ENCODE peak calls at places on chromosomes 12 and 14, in nine cellular contexts. One of them, this sample, is unnamed.

GRCh38 chr14:71726639-71727085 is 205.6 kb upstream of the RGS6 start:
- DNase-seq in glutamatergic neuron: no peak
- DNase-seq in ACHN: no peak
- DNase-seq in NCI-H2029: no peak
- DNase-seq in astrocyte of the spinal cord: no peak
- DNase-seq in cardiac fibroblast: no peak
- DNase-seq in fibroblast of the conjunctiva: no peak
- DNase-seq in mucosa of descending colon: no peak
- DNase-seq in amygdala: no peak
- DNase-seq in this sample: no peak

GRCh38 chr14:92568621-92569479 is 55.3 kb downstream of the RIN3 start:
- DNase-seq in glutamatergic neuron: no peak
- DNase-seq in ACHN: no peak
- DNase-seq in NCI-H2029: no peak
- DNase-seq in astrocyte of the spinal cord: no peak
- DNase-seq in cardiac fibroblast: peak
- DNase-seq in fibroblast of the conjunctiva: no peak
- DNase-seq in mucosa of descending colon: no peak
- DNase-seq in amygdala: no peak
- DNase-seq in this sample: no peak

GRCh38 chr12:105850103-105850968 is 288.4 kb downstream of the NUAK1 start:
- DNase-seq in glutamatergic neuron: no peak
- DNase-seq in ACHN: no peak
- DNase-seq in NCI-H2029: peak
- DNase-seq in astrocyte of the spinal cord: no peak
- DNase-seq in cardiac fibroblast: peak
- DNase-seq in fibroblast of the conjunctiva: no peak
- DNase-seq in mucosa of descending colon: no peak
- DNase-seq in amygdala: no peak
- DNase-seq in this sample: no peak

GRCh38 chr12:85658236-85658635 is 178.0 kb downstream of the RASSF9 start:
- DNase-seq in glutamatergic neuron: no peak
- DNase-seq in ACHN: no peak
- DNase-seq in NCI-H2029: no peak
- DNase-seq in astrocyte of the spinal cord: no peak
- DNase-seq in cardiac fibroblast: no peak
- DNase-seq in fibroblast of the conjunctiva: no peak
- DNase-seq in mucosa of descending colon: no peak
- DNase-seq in amygdala: no peak
- DNase-seq in this sample: no peak

GRCh38 chr12:92551853-92552397 is 150.9 kb upstream of the PLEKHG7 start:
- DNase-seq in glutamatergic neuron: no peak
- DNase-seq in ACHN: peak
- DNase-seq in NCI-H2029: no peak
- DNase-seq in astrocyte of the spinal cord: peak
- DNase-seq in cardiac fibroblast: no peak
- DNase-seq in fibroblast of the conjunctiva: no peak
- DNase-seq in mucosa of descending colon: no peak
- DNase-seq in amygdala: no peak
- DNase-seq in this sample: no peak

GRCh38 chr14:51167587-51168219 is 72.3 kb upstream of the TMX1 start:
- DNase-seq in glutamatergic neuron: no peak
- DNase-seq in ACHN: no peak
- DNase-seq in NCI-H2029: no peak
- DNase-seq in astrocyte of the spinal cord: peak
- DNase-seq in cardiac fibroblast: peak
- DNase-seq in fibroblast of the conjunctiva: peak
- DNase-seq in mucosa of descending colon: no peak
- DNase-seq in amygdala: no peak
- DNase-seq in this sample: no peak

GRCh38 chr12:124036117-124037109 is 63.4 kb downstream of the ZNF664 start:
- DNase-seq in glutamatergic neuron: peak
- DNase-seq in ACHN: peak
- DNase-seq in NCI-H2029: no peak
- DNase-seq in astrocyte of the spinal cord: peak
- DNase-seq in cardiac fibroblast: peak
- DNase-seq in fibroblast of the conjunctiva: no peak
- DNase-seq in mucosa of descending colon: no peak
- DNase-seq in amygdala: peak
- DNase-seq in this sample: no peak

GRCh38 chr14:34363733-34364134 is 98.3 kb downstream of the SPTSSA start:
- DNase-seq in glutamatergic neuron: no peak
- DNase-seq in ACHN: no peak
- DNase-seq in NCI-H2029: no peak
- DNase-seq in astrocyte of the spinal cord: no peak
- DNase-seq in cardiac fibroblast: peak
- DNase-seq in fibroblast of the conjunctiva: no peak
- DNase-seq in mucosa of descending colon: no peak
- DNase-seq in amygdala: no peak
- DNase-seq in this sample: no peak

GRCh38 chr12:67268335-67268895 is 743 bp upstream of the CAND1 start:
- DNase-seq in glutamatergic neuron: peak
- DNase-seq in ACHN: peak
- DNase-seq in NCI-H2029: peak
- DNase-seq in astrocyte of the spinal cord: peak
- DNase-seq in cardiac fibroblast: peak
- DNase-seq in fibroblast of the conjunctiva: peak
- DNase-seq in mucosa of descending colon: peak
- DNase-seq in amygdala: peak
- DNase-seq in this sample: peak

GRCh38 chr14:64194404-64194803 is 99.8 kb downstream of the ESR2 start:
- DNase-seq in glutamatergic neuron: no peak
- DNase-seq in ACHN: no peak
- DNase-seq in NCI-H2029: no peak
- DNase-seq in astrocyte of the spinal cord: no peak
- DNase-seq in cardiac fibroblast: no peak
- DNase-seq in fibroblast of the conjunctiva: no peak
- DNase-seq in mucosa of descending colon: no peak
- DNase-seq in amygdala: no peak
- DNase-seq in this sample: no peak

GRCh38 chr12:50241178-50241577 is 42.1 kb downstream of the LIMA1 start:
- DNase-seq in glutamatergic neuron: no peak
- DNase-seq in ACHN: no peak
- DNase-seq in NCI-H2029: peak
- DNase-seq in astrocyte of the spinal cord: peak
- DNase-seq in cardiac fibroblast: no peak
- DNase-seq in fibroblast of the conjunctiva: no peak
- DNase-seq in mucosa of descending colon: no peak
- DNase-seq in amygdala: no peak
- DNase-seq in this sample: no peak

GRCh38 chr12:50621435-50622304 is 116.9 kb downstream of the DIP2B start:
- DNase-seq in glutamatergic neuron: no peak
- DNase-seq in ACHN: no peak
- DNase-seq in NCI-H2029: peak
- DNase-seq in astrocyte of the spinal cord: peak
- DNase-seq in cardiac fibroblast: no peak
- DNase-seq in fibroblast of the conjunctiva: no peak
- DNase-seq in mucosa of descending colon: no peak
- DNase-seq in amygdala: no peak
- DNase-seq in this sample: no peak

GRCh38 chr14:40987481-40987880 is 619.2 kb upstream of the LRFN5 start:
- DNase-seq in glutamatergic neuron: no peak
- DNase-seq in ACHN: no peak
- DNase-seq in NCI-H2029: no peak
- DNase-seq in astrocyte of the spinal cord: no peak
- DNase-seq in cardiac fibroblast: no peak
- DNase-seq in fibroblast of the conjunctiva: no peak
- DNase-seq in mucosa of descending colon: no peak
- DNase-seq in amygdala: no peak
- DNase-seq in this sample: no peak

GRCh38 chr14:105931808-105932483 is 405.6 kb downstream of the TMEM121 start:
- DNase-seq in glutamatergic neuron: no peak
- DNase-seq in ACHN: peak
- DNase-seq in NCI-H2029: no peak
- DNase-seq in astrocyte of the spinal cord: no peak
- DNase-seq in cardiac fibroblast: no peak
- DNase-seq in fibroblast of the conjunctiva: no peak
- DNase-seq in mucosa of descending colon: no peak
- DNase-seq in amygdala: no peak
- DNase-seq in this sample: no peak

GRCh38 chr14:83575301-83575700 is 1954.6 kb upstream of the FLRT2 start:
- DNase-seq in glutamatergic neuron: no peak
- DNase-seq in ACHN: no peak
- DNase-seq in NCI-H2029: no peak
- DNase-seq in astrocyte of the spinal cord: peak
- DNase-seq in cardiac fibroblast: no peak
- DNase-seq in fibroblast of the conjunctiva: no peak
- DNase-seq in mucosa of descending colon: no peak
- DNase-seq in amygdala: no peak
- DNase-seq in this sample: no peak

GRCh38 chr12:66965613-66966012 is 286.7 kb upstream of the GRIP1 start:
- DNase-seq in glutamatergic neuron: no peak
- DNase-seq in ACHN: peak
- DNase-seq in NCI-H2029: no peak
- DNase-seq in astrocyte of the spinal cord: peak
- DNase-seq in cardiac fibroblast: no peak
- DNase-seq in fibroblast of the conjunctiva: no peak
- DNase-seq in mucosa of descending colon: no peak
- DNase-seq in amygdala: no peak
- DNase-seq in this sample: no peak

GRCh38 chr12:109504068-109504467 is 26.6 kb downstream of the UBE3B start:
- DNase-seq in glutamatergic neuron: no peak
- DNase-seq in ACHN: no peak
- DNase-seq in NCI-H2029: no peak
- DNase-seq in astrocyte of the spinal cord: no peak
- DNase-seq in cardiac fibroblast: no peak
- DNase-seq in fibroblast of the conjunctiva: no peak
- DNase-seq in mucosa of descending colon: no peak
- DNase-seq in amygdala: no peak
- DNase-seq in this sample: no peak

GRCh38 chr14:103820908-103821307 is 26.5 kb downstream of the PPP1R13B start:
- DNase-seq in glutamatergic neuron: no peak
- DNase-seq in ACHN: no peak
- DNase-seq in NCI-H2029: no peak
- DNase-seq in astrocyte of the spinal cord: no peak
- DNase-seq in cardiac fibroblast: no peak
- DNase-seq in fibroblast of the conjunctiva: no peak
- DNase-seq in mucosa of descending colon: no peak
- DNase-seq in amygdala: no peak
- DNase-seq in this sample: no peak

GRCh38 chr14:24809147-24809546 is 175.2 kb upstream of the GZMB start:
- DNase-seq in glutamatergic neuron: no peak
- DNase-seq in ACHN: no peak
- DNase-seq in NCI-H2029: no peak
- DNase-seq in astrocyte of the spinal cord: no peak
- DNase-seq in cardiac fibroblast: no peak
- DNase-seq in fibroblast of the conjunctiva: no peak
- DNase-seq in mucosa of descending colon: no peak
- DNase-seq in amygdala: no peak
- DNase-seq in this sample: no peak

GRCh38 chr12:46983393-46983793 is 96.0 kb upstream of the PCED1B start:
- DNase-seq in glutamatergic neuron: no peak
- DNase-seq in ACHN: no peak
- DNase-seq in NCI-H2029: no peak
- DNase-seq in astrocyte of the spinal cord: no peak
- DNase-seq in cardiac fibroblast: no peak
- DNase-seq in fibroblast of the conjunctiva: no peak
- DNase-seq in mucosa of descending colon: no peak
- DNase-seq in amygdala: no peak
- DNase-seq in this sample: no peak

GRCh38 chr12:3560295-3560620 is 69.3 kb downstream of the PRMT8 start:
- DNase-seq in glutamatergic neuron: no peak
- DNase-seq in ACHN: no peak
- DNase-seq in NCI-H2029: no peak
- DNase-seq in astrocyte of the spinal cord: no peak
- DNase-seq in cardiac fibroblast: no peak
- DNase-seq in fibroblast of the conjunctiva: no peak
- DNase-seq in mucosa of descending colon: no peak
- DNase-seq in amygdala: no peak
- DNase-seq in this sample: no peak

GRCh38 chr14:106024983-106025604 is 498.7 kb downstream of the TMEM121 start:
- DNase-seq in glutamatergic neuron: no peak
- DNase-seq in ACHN: no peak
- DNase-seq in NCI-H2029: no peak
- DNase-seq in astrocyte of the spinal cord: no peak
- DNase-seq in cardiac fibroblast: no peak
- DNase-seq in fibroblast of the conjunctiva: no peak
- DNase-seq in mucosa of descending colon: no peak
- DNase-seq in amygdala: no peak
- DNase-seq in this sample: no peak

GRCh38 chr14:52974406-52974805 is 23.6 kb upstream of the FERMT2 start:
- DNase-seq in glutamatergic neuron: no peak
- DNase-seq in ACHN: no peak
- DNase-seq in NCI-H2029: no peak
- DNase-seq in astrocyte of the spinal cord: no peak
- DNase-seq in cardiac fibroblast: no peak
- DNase-seq in fibroblast of the conjunctiva: no peak
- DNase-seq in mucosa of descending colon: no peak
- DNase-seq in amygdala: no peak
- DNase-seq in this sample: no peak

GRCh38 chr14:102325791-102326345 is 6.3 kb downstream of the ZNF839 start:
- DNase-seq in glutamatergic neuron: peak
- DNase-seq in ACHN: no peak
- DNase-seq in NCI-H2029: no peak
- DNase-seq in astrocyte of the spinal cord: peak
- DNase-seq in cardiac fibroblast: no peak
- DNase-seq in fibroblast of the conjunctiva: no peak
- DNase-seq in mucosa of descending colon: no peak
- DNase-seq in amygdala: no peak
- DNase-seq in this sample: no peak

GRCh38 chr14:21300892-21301291 is 21.0 kb downstream of the RPGRIP1 start:
- DNase-seq in glutamatergic neuron: peak
- DNase-seq in ACHN: peak
- DNase-seq in NCI-H2029: no peak
- DNase-seq in astrocyte of the spinal cord: no peak
- DNase-seq in cardiac fibroblast: no peak
- DNase-seq in fibroblast of the conjunctiva: no peak
- DNase-seq in mucosa of descending colon: peak
- DNase-seq in amygdala: peak
- DNase-seq in this sample: no peak

GRCh38 chr12:113049976-113050742 is 6.4 kb upstream of the DTX1 start:
- DNase-seq in glutamatergic neuron: no peak
- DNase-seq in ACHN: peak
- DNase-seq in NCI-H2029: no peak
- DNase-seq in astrocyte of the spinal cord: no peak
- DNase-seq in cardiac fibroblast: peak
- DNase-seq in fibroblast of the conjunctiva: no peak
- DNase-seq in mucosa of descending colon: no peak
- DNase-seq in amygdala: no peak
- DNase-seq in this sample: no peak

GRCh38 chr14:77950371-77950770 is 150.5 kb downstream of the ADCK1 start:
- DNase-seq in glutamatergic neuron: no peak
- DNase-seq in ACHN: no peak
- DNase-seq in NCI-H2029: no peak
- DNase-seq in astrocyte of the spinal cord: peak
- DNase-seq in cardiac fibroblast: no peak
- DNase-seq in fibroblast of the conjunctiva: no peak
- DNase-seq in mucosa of descending colon: no peak
- DNase-seq in amygdala: peak
- DNase-seq in this sample: peak

GRCh38 chr12:44465139-44465538 is 411.0 kb downstream of the NELL2 start:
- DNase-seq in glutamatergic neuron: no peak
- DNase-seq in ACHN: peak
- DNase-seq in NCI-H2029: no peak
- DNase-seq in astrocyte of the spinal cord: no peak
- DNase-seq in cardiac fibroblast: no peak
- DNase-seq in fibroblast of the conjunctiva: no peak
- DNase-seq in mucosa of descending colon: no peak
- DNase-seq in amygdala: no peak
- DNase-seq in this sample: no peak

GRCh38 chr12:27523305-27523641 is 733 bp upstream of the PPFIBP1 start:
- DNase-seq in glutamatergic neuron: no peak
- DNase-seq in ACHN: no peak
- DNase-seq in NCI-H2029: no peak
- DNase-seq in astrocyte of the spinal cord: no peak
- DNase-seq in cardiac fibroblast: no peak
- DNase-seq in fibroblast of the conjunctiva: no peak
- DNase-seq in mucosa of descending colon: no peak
- DNase-seq in amygdala: no peak
- DNase-seq in this sample: no peak

GRCh38 chr14:77623201-77623600 is 6.8 kb upstream of the SPTLC2 start:
- DNase-seq in glutamatergic neuron: no peak
- DNase-seq in ACHN: no peak
- DNase-seq in NCI-H2029: no peak
- DNase-seq in astrocyte of the spinal cord: no peak
- DNase-seq in cardiac fibroblast: no peak
- DNase-seq in fibroblast of the conjunctiva: no peak
- DNase-seq in mucosa of descending colon: no peak
- DNase-seq in amygdala: no peak
- DNase-seq in this sample: no peak

GRCh38 chr14:71491925-71492324 is 440.3 kb upstream of the RGS6 start:
- DNase-seq in glutamatergic neuron: no peak
- DNase-seq in ACHN: no peak
- DNase-seq in NCI-H2029: no peak
- DNase-seq in astrocyte of the spinal cord: no peak
- DNase-seq in cardiac fibroblast: peak
- DNase-seq in fibroblast of the conjunctiva: no peak
- DNase-seq in mucosa of descending colon: no peak
- DNase-seq in amygdala: no peak
- DNase-seq in this sample: no peak